ENCODE peak calls at places on chromosomes 5 and 9, in nine cellular contexts. P is endothelial cell of umbilical vein; F is ovary; T is ACHN; Z is CD8-positive, alpha-beta T cell; I is COR-L47; V is tibial nerve; G is left colon; U is CD4-positive, alpha-beta memory T cell. H is an unnamed sample.

GRCh38 chr5:56409331-56410190 is 176.4 kb upstream of the ANKRD55 start:
- DNase-seq in P (peak; percentile 43), F (no peak), T (peak; percentile 12), Z (no peak), I (no peak), V (no peak), G (no peak), U (no peak), H (no peak)

GRCh38 chr5:78005021-78005785 is 229.1 kb upstream of the TBCA start:
- DNase-seq in P (peak; percentile 47), F (no peak), T (no peak), Z (no peak), I (peak; percentile 74), V (no peak), G (no peak), U (no peak), H (no peak)

GRCh38 chr9:77977210-77977611 is 54.4 kb downstream of the GNAQ start:
- DNase-seq in P (peak; percentile 94), F (peak; percentile 57), T (peak; percentile 68), Z (peak; percentile 28), I (no peak), V (peak; percentile 54), G (peak; percentile 50), U (no peak), H (peak; percentile 72)

GRCh38 chr5:177113566-177114424 is 19.8 kb upstream of the NSD1 start:
- DNase-seq in P (peak; percentile 78), F (peak; percentile 85), T (peak; percentile 65), Z (peak; percentile 70), I (peak; percentile 52), V (peak; percentile 80), G (no peak), U (peak; percentile 71), H (peak; percentile 47)

GRCh38 chr5:143182901-143183820 is 220.3 kb downstream of the NR3C1 start:
- DNase-seq in P (peak; percentile 70), F (no peak), T (no peak), Z (no peak), I (no peak), V (peak; percentile 24), G (no peak), U (peak; percentile 68), H (no peak)

GRCh38 chr9:14179449-14179848 is 134.5 kb downstream of the NFIB start:
- DNase-seq in P (no peak), F (no peak), T (no peak), Z (no peak), I (peak; percentile 83), V (no peak), G (peak; percentile 50), U (no peak), H (no peak)

GRCh38 chr9:84701801-84702200 is 32.3 kb downstream of the NTRK2 start:
- DNase-seq in P (no peak), F (no peak), T (no peak), Z (no peak), I (no peak), V (no peak), G (no peak), U (no peak), H (no peak)

GRCh38 chr9:104269374-104269773 is 175.3 kb downstream of the SMC2 start:
- DNase-seq in P (no peak), F (no peak), T (no peak), Z (no peak), I (no peak), V (no peak), G (no peak), U (no peak), H (no peak)

GRCh38 chr5:109143001-109143400 is 266.8 kb downstream of the PJA2 start:
- DNase-seq in P (no peak), F (no peak), T (no peak), Z (no peak), I (no peak), V (no peak), G (no peak), U (no peak), H (no peak)

GRCh38 chr5:94847019-94847418 is 228.6 kb downstream of the SLF1 start:
- DNase-seq in P (no peak), F (no peak), T (no peak), Z (no peak), I (no peak), V (no peak), G (no peak), U (no peak), H (no peak)

GRCh38 chr5:67643531-67643930 is 446.9 kb upstream of the CD180 start:
- DNase-seq in P (no peak), F (no peak), T (no peak), Z (no peak), I (no peak), V (no peak), G (no peak), U (no peak), H (no peak)

GRCh38 chr9:76667521-76667957 is 96.7 kb upstream of the PCA3 start:
- DNase-seq in P (peak; percentile 69), F (no peak), T (no peak), Z (no peak), I (no peak), V (no peak), G (no peak), U (no peak), H (no peak)

GRCh38 chr5:133607451-133607850 is 4.9 kb downstream of the FSTL4 start:
- DNase-seq in P (no peak), F (no peak), T (no peak), Z (no peak), I (no peak), V (no peak), G (no peak), U (no peak), H (no peak)

GRCh38 chr5:173187054-173187743 is 42.9 kb downstream of the BNIP1 start:
- DNase-seq in P (no peak), F (no peak), T (peak; percentile 1), Z (no peak), I (no peak), V (no peak), G (no peak), U (no peak), H (no peak)

GRCh38 chr9:127336708-127337352 is 60.1 kb upstream of the SLC2A8 start:
- DNase-seq in P (peak; percentile 98), F (peak; percentile 78), T (peak; percentile 82), Z (no peak), I (no peak), V (peak; percentile 81), G (peak; percentile 48), U (no peak), H (no peak)

GRCh38 chr5:37837101-37838032 is 2.5 kb downstream of the GDNF start:
- DNase-seq in P (peak; percentile 57), F (peak; percentile 92), T (peak; percentile 43), Z (no peak), I (no peak), V (peak; percentile 37), G (peak; percentile 47), U (no peak), H (peak; percentile 78)

GRCh38 chr9:536597-537511 is 304.6 kb upstream of the DMRT1 start:
- DNase-seq in P (no peak), F (no peak), T (no peak), Z (no peak), I (no peak), V (no peak), G (no peak), U (no peak), H (no peak)

GRCh38 chr5:56259002-56259511 is 25.9 kb upstream of the ANKRD55 start:
- DNase-seq in P (peak; percentile 69), F (no peak), T (peak; percentile 28), Z (no peak), I (no peak), V (no peak), G (no peak), U (no peak), H (no peak)

GRCh38 chr9:27861887-27862286 is 288.6 kb upstream of the C9orf72 start:
- DNase-seq in P (no peak), F (no peak), T (no peak), Z (no peak), I (no peak), V (no peak), G (no peak), U (no peak), H (no peak)

GRCh38 chr9:76691761-76692313 is 72.4 kb upstream of the PCA3 start:
- DNase-seq in P (peak; percentile 59), F (no peak), T (no peak), Z (no peak), I (peak; percentile 62), V (no peak), G (peak; percentile 38), U (no peak), H (no peak)

GRCh38 chr5:27311544-27311943 is 273.2 kb upstream of the CDH9 start:
- DNase-seq in P (no peak), F (no peak), T (no peak), Z (no peak), I (no peak), V (no peak), G (no peak), U (no peak), H (no peak)

GRCh38 chr9:88187631-88188030 is 49.4 kb upstream of the SPATA31C2 start:
- DNase-seq in P (no peak), F (no peak), T (no peak), Z (no peak), I (no peak), V (no peak), G (no peak), U (no peak), H (no peak)

GRCh38 chr5:172731286-172732073 is 39.5 kb downstream of the DUSP1 start:
- DNase-seq in P (no peak), F (no peak), T (no peak), Z (no peak), I (no peak), V (no peak), G (peak; percentile 60), U (no peak), H (no peak)

GRCh38 chr5:153135416-153135815 is 355.1 kb upstream of the GRIA1 start:
- DNase-seq in P (no peak), F (no peak), T (peak; percentile 16), Z (no peak), I (no peak), V (no peak), G (no peak), U (no peak), H (no peak)

GRCh38 chr9:129669141-129669718 is 3.8 kb downstream of the PRRX2 start:
- DNase-seq in P (peak; percentile 16), F (no peak), T (no peak), Z (no peak), I (no peak), V (no peak), G (no peak), U (no peak), H (no peak)